ENCODE peak calls at places on chromosomes 4 and X, in nine cellular contexts. One of them, this sample, is unnamed.

GRCh38 chr4:34183916-34184315 is 2060.4 kb downstream of the ARAP2 start:
- DNase-seq in T-helper 1 cell: no peak
- DNase-seq in DMS79: no peak
- DNase-seq in NCI-H774: no peak
- DNase-seq in NCI-H748 treated with DMSO at 0.1 percent for 48 hours: no peak
- DNase-seq in anterior cingulate cortex: no peak
- DNase-seq in AG10803: no peak
- DNase-seq in mammary epithelial cell: no peak
- DNase-seq in NB4: no peak
- DNase-seq in this sample: no peak

GRCh38 chr4:76267811-76268210 is 16.3 kb downstream of the FAM47E start:
- DNase-seq in T-helper 1 cell: no peak
- DNase-seq in DMS79: no peak
- DNase-seq in NCI-H774: no peak
- DNase-seq in NCI-H748 treated with DMSO at 0.1 percent for 48 hours: no peak
- DNase-seq in anterior cingulate cortex: no peak
- DNase-seq in AG10803: no peak
- DNase-seq in mammary epithelial cell: no peak
- DNase-seq in NB4: no peak
- DNase-seq in this sample: no peak

GRCh38 chr4:89254847-89255246 is 52.8 kb downstream of the GPRIN3 start:
- DNase-seq in T-helper 1 cell: peak
- DNase-seq in DMS79: no peak
- DNase-seq in NCI-H774: no peak
- DNase-seq in NCI-H748 treated with DMSO at 0.1 percent for 48 hours: no peak
- DNase-seq in anterior cingulate cortex: no peak
- DNase-seq in AG10803: peak
- DNase-seq in mammary epithelial cell: peak
- DNase-seq in NB4: peak
- DNase-seq in this sample: peak

GRCh38 chr4:74654230-74654681 is 140.1 kb downstream of the BTC start:
- DNase-seq in T-helper 1 cell: no peak
- DNase-seq in DMS79: no peak
- DNase-seq in NCI-H774: no peak
- DNase-seq in NCI-H748 treated with DMSO at 0.1 percent for 48 hours: no peak
- DNase-seq in anterior cingulate cortex: no peak
- DNase-seq in AG10803: no peak
- DNase-seq in mammary epithelial cell: peak
- DNase-seq in NB4: peak
- DNase-seq in this sample: no peak

GRCh38 chr4:1309261-1310010 is 19.7 kb downstream of the MAEA start:
- DNase-seq in T-helper 1 cell: peak
- DNase-seq in DMS79: no peak
- DNase-seq in NCI-H774: no peak
- DNase-seq in NCI-H748 treated with DMSO at 0.1 percent for 48 hours: no peak
- DNase-seq in anterior cingulate cortex: peak
- DNase-seq in AG10803: peak
- DNase-seq in mammary epithelial cell: peak
- DNase-seq in NB4: no peak
- DNase-seq in this sample: peak

GRCh38 chr4:40548256-40548655 is 81.4 kb downstream of the RBM47 start:
- DNase-seq in T-helper 1 cell: no peak
- DNase-seq in DMS79: no peak
- DNase-seq in NCI-H774: no peak
- DNase-seq in NCI-H748 treated with DMSO at 0.1 percent for 48 hours: no peak
- DNase-seq in anterior cingulate cortex: no peak
- DNase-seq in AG10803: peak
- DNase-seq in mammary epithelial cell: no peak
- DNase-seq in NB4: no peak
- DNase-seq in this sample: no peak

GRCh38 chrX:68940601-68941000 is 111.8 kb downstream of the EFNB1 start:
- DNase-seq in T-helper 1 cell: no peak
- DNase-seq in DMS79: no peak
- DNase-seq in NCI-H774: no peak
- DNase-seq in NCI-H748 treated with DMSO at 0.1 percent for 48 hours: no peak
- DNase-seq in anterior cingulate cortex: no peak
- DNase-seq in AG10803: no peak
- DNase-seq in mammary epithelial cell: no peak
- DNase-seq in NB4: no peak
- DNase-seq in this sample: no peak

GRCh38 chrX:20271186-20271585 is 4.5 kb upstream of the RPS6KA3 start:
- DNase-seq in T-helper 1 cell: no peak
- DNase-seq in DMS79: no peak
- DNase-seq in NCI-H774: no peak
- DNase-seq in NCI-H748 treated with DMSO at 0.1 percent for 48 hours: no peak
- DNase-seq in anterior cingulate cortex: no peak
- DNase-seq in AG10803: no peak
- DNase-seq in mammary epithelial cell: no peak
- DNase-seq in NB4: no peak
- DNase-seq in this sample: no peak

GRCh38 chr4:15299627-15300026 is 128.2 kb upstream of the C1QTNF7 start:
- DNase-seq in T-helper 1 cell: no peak
- DNase-seq in DMS79: no peak
- DNase-seq in NCI-H774: no peak
- DNase-seq in NCI-H748 treated with DMSO at 0.1 percent for 48 hours: no peak
- DNase-seq in anterior cingulate cortex: no peak
- DNase-seq in AG10803: no peak
- DNase-seq in mammary epithelial cell: no peak
- DNase-seq in NB4: no peak
- DNase-seq in this sample: no peak

GRCh38 chrX:130704053-130705038 is 198.7 kb downstream of the ENOX2 start:
- DNase-seq in T-helper 1 cell: no peak
- DNase-seq in DMS79: no peak
- DNase-seq in NCI-H774: no peak
- DNase-seq in NCI-H748 treated with DMSO at 0.1 percent for 48 hours: no peak
- DNase-seq in anterior cingulate cortex: no peak
- DNase-seq in AG10803: peak
- DNase-seq in mammary epithelial cell: peak
- DNase-seq in NB4: no peak
- DNase-seq in this sample: no peak

GRCh38 chrX:153651540-153652079 is 4.6 kb downstream of the DUSP9 start:
- DNase-seq in T-helper 1 cell: no peak
- DNase-seq in DMS79: no peak
- DNase-seq in NCI-H774: no peak
- DNase-seq in NCI-H748 treated with DMSO at 0.1 percent for 48 hours: no peak
- DNase-seq in anterior cingulate cortex: no peak
- DNase-seq in AG10803: no peak
- DNase-seq in mammary epithelial cell: no peak
- DNase-seq in NB4: peak
- DNase-seq in this sample: no peak

GRCh38 chr4:142353149-142353738 is 492.9 kb downstream of the INPP4B start:
- DNase-seq in T-helper 1 cell: no peak
- DNase-seq in DMS79: no peak
- DNase-seq in NCI-H774: no peak
- DNase-seq in NCI-H748 treated with DMSO at 0.1 percent for 48 hours: peak
- DNase-seq in anterior cingulate cortex: peak
- DNase-seq in AG10803: peak
- DNase-seq in mammary epithelial cell: peak
- DNase-seq in NB4: peak
- DNase-seq in this sample: peak

GRCh38 chr4:40283413-40283812 is 51.7 kb upstream of the CHRNA9 start:
- DNase-seq in T-helper 1 cell: no peak
- DNase-seq in DMS79: no peak
- DNase-seq in NCI-H774: no peak
- DNase-seq in NCI-H748 treated with DMSO at 0.1 percent for 48 hours: no peak
- DNase-seq in anterior cingulate cortex: no peak
- DNase-seq in AG10803: no peak
- DNase-seq in mammary epithelial cell: no peak
- DNase-seq in NB4: no peak
- DNase-seq in this sample: no peak

GRCh38 chr4:75696551-75696950 is 23.3 kb upstream of the G3BP2 start:
- DNase-seq in T-helper 1 cell: no peak
- DNase-seq in DMS79: no peak
- DNase-seq in NCI-H774: no peak
- DNase-seq in NCI-H748 treated with DMSO at 0.1 percent for 48 hours: no peak
- DNase-seq in anterior cingulate cortex: no peak
- DNase-seq in AG10803: no peak
- DNase-seq in mammary epithelial cell: no peak
- DNase-seq in NB4: no peak
- DNase-seq in this sample: no peak

GRCh38 chr4:4941741-4942140 is 77.5 kb downstream of the CYTL1 start:
- DNase-seq in T-helper 1 cell: no peak
- DNase-seq in DMS79: no peak
- DNase-seq in NCI-H774: no peak
- DNase-seq in NCI-H748 treated with DMSO at 0.1 percent for 48 hours: no peak
- DNase-seq in anterior cingulate cortex: no peak
- DNase-seq in AG10803: no peak
- DNase-seq in mammary epithelial cell: no peak
- DNase-seq in NB4: no peak
- DNase-seq in this sample: no peak

GRCh38 chrX:118847676-118848075 is 24.1 kb downstream of the ZCCHC12 start:
- DNase-seq in T-helper 1 cell: no peak
- DNase-seq in DMS79: peak
- DNase-seq in NCI-H774: peak
- DNase-seq in NCI-H748 treated with DMSO at 0.1 percent for 48 hours: peak
- DNase-seq in anterior cingulate cortex: peak
- DNase-seq in AG10803: peak
- DNase-seq in mammary epithelial cell: peak
- DNase-seq in NB4: peak
- DNase-seq in this sample: no peak

GRCh38 chr4:38948551-38948950 is 80.9 kb downstream of the FAM114A1 start:
- DNase-seq in T-helper 1 cell: no peak
- DNase-seq in DMS79: no peak
- DNase-seq in NCI-H774: no peak
- DNase-seq in NCI-H748 treated with DMSO at 0.1 percent for 48 hours: no peak
- DNase-seq in anterior cingulate cortex: peak
- DNase-seq in AG10803: peak
- DNase-seq in mammary epithelial cell: peak
- DNase-seq in NB4: peak
- DNase-seq in this sample: no peak

This sample was measured in effector CD4-positive, alpha-beta T cell.